ENCODE peak calls at places on chromosomes 13 and 19, in five cellular contexts. C, V, D, Y and R are unnamed samples.

GRCh38 chr19:35357867-35358573 is at the start of gene FFAR3:
- DNase-seq in D (no peak), Y (no peak), V (no peak), C (no peak), R (no peak)

GRCh38 chr19:57689750-57690149 is 8.0 kb downstream of the ZNF551 start:
- DNase-seq in C (no peak), D (no peak), V (no peak), Y (no peak), R (no peak)

GRCh38 chr19:23002690-23003422 is at the start of gene ZNF728:
- DNase-seq in V (no peak), Y (peak), C (no peak), D (no peak), R (peak)

GRCh38 chr13:31947105-31947504 is 84.5 kb upstream of the FRY start:
- DNase-seq in D (no peak), C (no peak), V (peak), Y (no peak), R (no peak)

GRCh38 chr19:32318884-32319520 is 26.4 kb upstream of the ZNF507 start:
- DNase-seq in V (no peak), Y (peak), D (no peak), C (no peak), R (peak)

GRCh38 chr19:42683917-42684513 is 56.3 kb downstream of the PSG3 start:
- DNase-seq in V (peak), C (no peak), D (peak), Y (no peak), R (no peak)

GRCh38 chr13:37978680-37979079 is 109.1 kb upstream of the TRPC4 start:
- DNase-seq in D (no peak), C (no peak), Y (no peak), V (no peak), R (no peak)

GRCh38 chr19:6210721-6211600 is 68.8 kb downstream of the MLLT1 start:
- DNase-seq in C (no peak), V (no peak), D (no peak), Y (no peak), R (no peak)

GRCh38 chr13:111283457-111283856 is 37.0 kb upstream of the TEX29 start:
- DNase-seq in C (no peak), V (no peak), D (no peak), Y (no peak), R (no peak)

GRCh38 chr19:18317998-18318800 is 4.7 kb downstream of the LSM4 start:
- DNase-seq in Y (no peak), V (no peak), D (no peak), C (no peak), R (no peak)

GRCh38 chr19:47601180-47601904 is 7.6 kb upstream of the BICRA start:
- DNase-seq in V (no peak), C (no peak), D (no peak), Y (no peak), R (no peak)

GRCh38 chr19:5915782-5916165 is 1.7 kb downstream of the CAPS start:
- DNase-seq in V (no peak), Y (no peak), C (no peak), D (no peak), R (no peak)

GRCh38 chr13:84683448-84683847 is 801.2 kb upstream of the SLITRK1 start:
- DNase-seq in C (no peak), Y (no peak), D (no peak), V (no peak), R (no peak)

GRCh38 chr13:113548171-113548641 is 36.3 kb upstream of the TFDP1 start:
- DNase-seq in C (no peak), D (peak), Y (no peak), V (no peak), R (peak)

GRCh38 chr19:39708594-39708993 is 4.3 kb downstream of the LGALS14 start:
- DNase-seq in Y (no peak), D (no peak), C (no peak), V (no peak), R (no peak)

GRCh38 chr13:73870970-73871935 is 263.0 kb downstream of the KLF12 start:
- DNase-seq in D (peak), C (no peak), V (no peak), Y (no peak), R (no peak)